ENCODE peak calls at places on chromosomes 6 and 20, in four cellular contexts. N is AG09309; V is CD8-positive, alpha-beta T cell; Y is foreskin fibroblast. Q is an unnamed sample.

GRCh38 chr6:17585766-17586502 is 14.2 kb upstream of the FAM8A1 start:
- DNase-seq in V (no peak), Y (no peak), N (no peak), Q (no peak)

GRCh38 chr6:16377470-16377869 is 139.1 kb downstream of the GMPR start:
- DNase-seq in N (no peak), V (no peak), Y (no peak), Q (no peak)

GRCh38 chr6:13434777-13435176 is 52.6 kb downstream of the GFOD1 start:
- DNase-seq in Y (no peak), N (no peak), V (no peak), Q (no peak)

GRCh38 chr6:29943053-29943966 is 978 bp downstream of the HLA-A start:
- DNase-seq in Y (peak), V (no peak), N (no peak), Q (no peak)

GRCh38 chr6:150406948-150407347 is 38.1 kb downstream of the IYD start:
- DNase-seq in Y (no peak), V (no peak), N (no peak), Q (no peak)

GRCh38 chr6:3751730-3752537 is 421 bp upstream of the PXDC1 start:
- DNase-seq in V (no peak), Y (peak), N (peak), Q (peak)

GRCh38 chr6:135179920-135180457 is 1.1 kb upstream of the MYB start:
- DNase-seq in N (no peak), V (no peak), Y (peak), Q (no peak)

GRCh38 chr6:46757206-46757564 is 10.5 kb downstream of the ANKRD66 start:
- DNase-seq in V (no peak), Y (no peak), N (no peak), Q (no peak)

GRCh38 chr6:15417811-15418210 is 171.9 kb downstream of the JARID2 start:
- DNase-seq in V (no peak), N (no peak), Y (no peak), Q (no peak)

GRCh38 chr6:80006541-80006940 is 2.1 kb downstream of the TTK start:
- DNase-seq in V (no peak), Y (no peak), N (no peak), Q (no peak)

GRCh38 chr6:13708679-13709261 is 2.9 kb downstream of the RANBP9 start:
- DNase-seq in N (no peak), Y (peak), V (no peak), Q (no peak)

GRCh38 chr6:163438940-163439335 is 24.4 kb downstream of the QKI start:
- DNase-seq in V (no peak), N (no peak), Y (no peak), Q (no peak)

GRCh38 chr6:38847497-38847896 is 132.4 kb downstream of the DNAH8 start:
- DNase-seq in V (no peak), N (no peak), Y (no peak), Q (no peak)

GRCh38 chr20:52291109-52291508 is 99.5 kb upstream of the ZFP64 start:
- DNase-seq in V (no peak), N (no peak), Y (no peak), Q (no peak)

DNA sequence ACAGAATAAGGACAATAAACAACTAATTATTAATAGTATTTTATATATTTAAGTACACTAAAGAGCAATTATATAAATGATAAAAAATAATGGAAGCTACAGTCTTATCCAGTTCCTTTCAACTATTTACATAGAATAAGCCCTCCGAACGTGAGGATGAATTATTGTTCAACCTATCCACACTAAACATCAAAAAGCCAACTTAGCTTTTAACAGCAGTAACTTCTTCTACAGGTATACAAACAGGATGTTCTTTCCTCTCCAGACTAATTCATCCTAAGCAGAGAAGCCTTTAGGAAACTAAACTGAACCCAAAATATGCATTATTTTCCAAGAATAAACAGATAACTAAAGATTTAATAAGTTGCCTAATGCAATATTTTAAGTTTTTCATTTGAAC is 2.3 kb downstream of the FKBP5 start:
- DNase-seq in Y (no peak), V (no peak), N (no peak), Q (no peak)
- H3K4me3 ChIP-seq in Y (no peak), V (peak), N (no peak), Q (peak)

GRCh38 chr20:31968299-31969126 is 562 bp downstream of the XKR7 start:
- DNase-seq in V (peak), Y (peak), N (no peak), Q (peak)
- H3K4me3 ChIP-seq in V (no peak), Y (no peak), N (no peak), Q (no peak)

GRCh38 chr6:87908978-87909802 is 138.5 kb upstream of the SPACA1 start:
- DNase-seq in V (no peak), Y (no peak), N (no peak), Q (no peak)
- H3K4me3 ChIP-seq in V (no peak), Y (no peak), N (no peak), Q (no peak)

GRCh38 chr6:54307412-54308036 is 717 bp upstream of the TINAG start:
- DNase-seq in Y (no peak), N (no peak), V (no peak), Q (no peak)

GRCh38 chr6:54308677-54309315 is 555 bp downstream of the TINAG start:
- DNase-seq in V (no peak), Y (no peak), N (no peak), Q (no peak)

GRCh38 chr6:54310377-54311152 is 2.3 kb downstream of the TINAG start:
- DNase-seq in Y (no peak), N (no peak), V (no peak), Q (no peak)

DNA sequence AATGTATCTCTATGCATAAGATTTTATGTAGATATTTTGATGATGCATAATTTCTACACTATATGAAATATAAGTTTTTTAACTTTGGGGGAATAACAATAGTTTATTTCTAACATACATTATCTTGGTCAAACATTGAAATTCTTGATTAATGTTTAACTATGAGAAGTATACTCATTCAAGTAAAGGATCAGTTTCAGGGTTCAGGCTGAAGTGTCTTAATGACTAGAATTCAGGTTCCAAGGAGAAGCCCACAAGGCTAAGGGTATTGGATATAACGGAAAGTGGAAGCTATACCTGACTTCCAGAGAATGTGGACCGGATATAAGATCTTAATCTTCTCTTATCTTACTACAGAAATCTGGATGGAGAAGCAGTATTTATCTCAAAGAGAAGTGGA is at the start of gene TINAG:
- DNase-seq in N (no peak), Y (no peak), V (no peak), Q (no peak)
- H3K4me3 ChIP-seq in N (no peak), Y (no peak), V (no peak), Q (no peak)

DNA sequence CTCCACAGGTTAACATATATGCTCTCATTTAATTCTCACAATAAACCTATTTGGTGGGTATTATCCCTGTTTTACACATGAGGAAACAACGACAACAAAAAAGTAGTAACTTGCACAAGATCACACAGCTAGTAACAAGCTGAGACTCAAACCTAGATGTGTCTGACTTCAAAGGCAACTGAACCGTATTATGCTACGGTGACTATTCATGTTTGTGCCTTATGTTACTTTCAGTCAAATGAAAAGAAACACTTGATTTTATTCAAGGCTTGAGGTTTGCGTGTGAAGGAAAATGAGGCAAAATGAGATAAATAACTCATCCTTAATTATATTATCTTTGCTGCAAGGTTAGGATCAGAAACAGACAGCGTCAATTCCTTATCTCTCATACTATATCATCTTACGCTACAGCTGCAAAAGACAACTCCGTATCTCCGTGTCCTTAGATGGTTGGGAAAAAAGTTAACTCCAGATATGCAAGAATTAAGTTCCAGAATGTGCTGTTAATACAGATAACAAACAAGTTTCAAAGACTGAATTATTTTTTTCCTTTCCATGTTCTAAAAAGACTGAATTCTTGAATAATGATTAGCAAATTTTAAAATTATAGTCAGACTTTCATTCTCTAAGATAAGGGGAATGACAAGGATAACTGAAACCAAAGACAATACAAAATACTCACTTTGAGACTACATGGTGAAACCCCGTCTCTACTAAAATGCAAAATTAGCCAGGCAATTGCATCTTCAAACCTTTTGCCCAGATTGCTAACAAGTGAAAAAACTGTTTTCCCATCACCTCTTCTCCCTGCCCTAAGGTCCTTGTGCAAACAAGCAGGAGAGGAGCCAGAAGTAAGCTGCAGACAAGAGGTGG is 27.8 kb downstream of the STAU1 start:
- DNase-seq in N (no peak), Y (no peak), V (no peak), Q (no peak)
- H3K4me3 ChIP-seq in N (no peak), Y (no peak), V (no peak), Q (no peak)

GRCh38 chr6:105609375-105609991 is 206.6 kb upstream of the PREP start:
- DNase-seq in Y (no peak), V (no peak), N (no peak), Q (no peak)
- H3K4me3 ChIP-seq in Y (no peak), V (no peak), N (no peak), Q (no peak)

GRCh38 chr20:41005361-41005729 is 23.3 kb upstream of the TOP1 start:
- DNase-seq in V (no peak), N (peak), Y (peak), Q (peak)

GRCh38 chr20:41006126-41006935 is 22.3 kb upstream of the TOP1 start:
- DNase-seq in V (no peak), N (no peak), Y (no peak), Q (no peak)

GRCh38 chr20:41004561-41005360 is 23.9 kb upstream of the TOP1 start:
- DNase-seq in V (no peak), Y (peak), N (no peak), Q (peak)

GRCh38 chr20:41009960-41010359 is 18.7 kb upstream of the TOP1 start:
- DNase-seq in Y (peak), N (no peak), V (no peak), Q (peak)

DNA sequence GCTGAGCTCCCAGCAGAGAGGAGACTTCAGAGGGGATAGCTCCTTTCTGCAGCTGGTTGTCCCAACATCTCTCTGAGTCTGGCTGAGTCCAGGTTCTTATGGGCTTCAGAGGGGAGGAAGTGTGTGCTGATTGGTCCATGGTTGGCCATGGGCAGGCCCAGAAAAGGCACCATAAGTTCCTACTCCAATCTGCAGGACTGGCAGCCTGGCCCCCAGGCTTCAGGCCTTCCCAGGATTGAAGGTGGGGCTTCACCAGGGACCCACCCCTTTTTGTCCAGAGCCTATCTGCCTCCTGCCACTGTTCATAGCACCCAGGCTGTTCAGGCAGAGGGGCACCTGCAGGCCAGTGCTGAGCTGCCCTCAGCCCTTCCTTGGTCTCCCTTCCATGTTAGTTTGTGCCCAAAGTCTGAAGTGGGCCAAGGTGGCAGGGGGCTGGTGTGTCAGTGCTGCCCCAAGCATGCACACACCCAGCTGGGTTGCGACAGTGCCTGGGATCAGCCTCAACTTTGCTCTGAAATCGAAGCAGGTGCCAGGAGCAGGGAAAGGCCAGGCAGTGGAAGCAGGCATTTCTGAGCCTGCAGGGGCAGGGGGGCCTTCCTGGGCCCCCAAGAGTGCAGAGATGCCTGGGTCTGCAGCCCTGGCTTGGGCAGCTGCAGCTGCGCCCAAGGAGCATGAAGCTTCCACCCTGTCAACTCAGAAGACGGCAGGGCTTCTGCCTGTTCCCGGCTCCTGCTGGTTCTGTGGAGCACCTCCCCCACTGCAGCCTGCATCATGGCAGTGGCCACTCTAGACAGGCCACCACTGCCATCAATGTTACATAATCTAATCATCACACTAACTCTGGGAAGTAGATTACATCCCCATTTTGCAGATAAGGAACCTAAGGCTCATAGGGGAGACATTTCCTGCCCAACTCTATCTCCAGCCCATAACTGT is 21.4 kb upstream of the TOP1 start:
- DNase-seq in V (no peak), Y (peak), N (no peak), Q (no peak)
- H3K4me3 ChIP-seq in V (no peak), Y (no peak), N (no peak), Q (no peak)

DNA sequence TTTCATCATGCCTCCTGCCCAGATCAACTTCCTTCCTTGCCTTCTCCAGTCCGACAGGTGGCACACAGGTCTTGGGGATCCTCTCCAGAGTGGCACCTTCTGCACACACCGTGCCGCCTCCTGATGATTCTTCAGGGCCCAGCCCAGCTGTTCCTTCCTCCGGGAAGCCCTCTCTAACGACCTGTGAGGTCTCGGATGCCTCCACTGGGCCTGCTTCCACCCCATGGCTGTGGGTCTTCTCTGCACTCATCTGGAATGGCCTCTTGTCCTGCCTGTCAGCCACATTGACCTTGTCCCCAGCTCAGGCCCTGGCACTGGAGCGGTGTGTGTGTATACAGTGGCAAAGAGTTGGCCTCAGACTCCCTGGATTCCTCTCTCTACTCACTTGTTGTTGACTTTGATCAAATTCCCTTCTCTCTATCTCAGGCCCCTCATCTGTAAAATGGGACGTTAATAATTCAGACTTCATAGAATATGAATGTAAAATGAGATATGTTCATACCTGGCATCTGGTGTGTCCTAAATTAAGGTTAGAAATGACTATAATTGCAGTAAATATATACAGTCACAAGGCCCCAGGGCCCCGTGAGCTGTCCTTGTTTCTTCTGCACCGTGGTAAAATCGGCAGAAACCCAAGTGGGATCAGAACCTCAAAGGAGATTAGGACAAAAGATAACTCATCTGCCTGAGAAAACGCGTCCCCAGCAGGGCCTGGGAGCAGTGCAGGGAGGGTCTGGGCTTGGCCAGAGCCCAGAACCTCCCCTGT is 1.5 kb downstream of the FAM210B start:
- DNase-seq in N (no peak), V (no peak), Y (no peak), Q (no peak)
- H3K4me3 ChIP-seq in N (peak), V (no peak), Y (peak), Q (peak)

DNA sequence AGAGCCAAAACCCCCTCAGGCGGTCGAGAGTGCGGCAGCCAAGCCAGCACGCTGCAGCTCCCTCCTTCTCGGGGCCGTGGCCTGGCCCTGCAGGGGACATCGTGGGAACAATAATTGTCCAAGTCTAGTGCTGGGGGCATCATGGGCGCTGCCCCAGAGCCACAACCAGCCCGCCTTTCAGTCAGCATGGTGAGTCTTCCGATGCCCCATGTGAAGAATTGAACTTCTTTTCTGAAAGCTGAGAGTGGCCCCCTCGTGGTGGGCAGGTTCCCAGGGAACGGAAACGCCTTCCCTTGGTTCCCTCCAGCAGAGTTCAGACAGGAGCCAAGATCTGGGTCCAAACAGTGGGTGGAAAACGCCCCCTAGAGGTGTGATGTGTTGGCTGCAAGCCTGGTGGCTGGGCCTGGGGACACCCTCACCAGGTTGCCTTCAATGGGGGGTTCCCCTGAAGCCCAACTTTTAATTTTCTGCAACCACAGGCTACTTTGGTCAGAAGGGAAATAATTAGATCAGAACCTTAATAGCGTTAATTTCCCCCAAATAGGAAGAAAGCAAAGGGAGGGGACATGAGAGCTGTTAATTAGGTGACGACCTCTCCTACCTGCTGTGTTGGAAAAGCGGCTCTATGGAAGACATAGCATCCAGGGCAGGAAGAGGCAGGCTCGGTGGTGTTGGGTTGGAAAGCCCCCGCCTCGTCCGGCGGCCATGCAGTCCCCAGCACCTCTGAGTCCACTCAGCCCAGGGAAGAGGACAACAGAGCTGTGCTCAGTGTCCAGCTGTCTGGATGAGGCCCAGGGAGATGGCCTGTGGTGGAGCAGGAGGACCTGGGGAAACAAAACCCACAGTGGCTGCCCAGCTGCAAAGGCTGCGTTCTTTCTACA is 4.7 kb upstream of the MRGBP start:
- DNase-seq in Y (peak), V (peak), N (peak), Q (peak)
- H3K4me3 ChIP-seq in Y (no peak), V (no peak), N (no peak), Q (no peak)